ENCODE peak calls at places on chromosomes 5 and 9, in six cellular contexts. One of them, this sample, is unnamed.

GRCh38 chr5:33227247-33227646 is 213.5 kb upstream of the TARS1 start:
- DNase-seq in Peyer's patch: no peak
- DNase-seq in vagina: no peak
- DNase-seq in GM12865: no peak
- DNase-seq in ovary: no peak
- DNase-seq in mucosa of descending colon: no peak
- DNase-seq in this sample: no peak

GRCh38 chr5:102090770-102091169 is 205.3 kb downstream of the SLCO4C1 start:
- DNase-seq in Peyer's patch: no peak
- DNase-seq in vagina: no peak
- DNase-seq in GM12865: peak
- DNase-seq in ovary: no peak
- DNase-seq in mucosa of descending colon: no peak
- DNase-seq in this sample: no peak

GRCh38 chr5:42756630-42757601 is at the start of gene CCDC152:
- DNase-seq in Peyer's patch: no peak
- DNase-seq in vagina: no peak
- DNase-seq in GM12865: peak
- DNase-seq in ovary: peak
- DNase-seq in mucosa of descending colon: peak
- DNase-seq in this sample: no peak

GRCh38 chr9:133614056-133614455 is 4.9 kb upstream of the FAM163B start:
- DNase-seq in Peyer's patch: no peak
- DNase-seq in vagina: no peak
- DNase-seq in GM12865: no peak
- DNase-seq in ovary: no peak
- DNase-seq in mucosa of descending colon: no peak
- DNase-seq in this sample: no peak

GRCh38 chr9:135516132-135516860 is 4.9 kb upstream of the LCN1 start:
- DNase-seq in Peyer's patch: no peak
- DNase-seq in vagina: no peak
- DNase-seq in GM12865: no peak
- DNase-seq in ovary: no peak
- DNase-seq in mucosa of descending colon: no peak
- DNase-seq in this sample: no peak

GRCh38 chr9:97561501-97561900 is 60.0 kb downstream of the TMOD1 start:
- DNase-seq in Peyer's patch: no peak
- DNase-seq in vagina: no peak
- DNase-seq in GM12865: no peak
- DNase-seq in ovary: no peak
- DNase-seq in mucosa of descending colon: no peak
- DNase-seq in this sample: no peak

GRCh38 chr9:86563350-86563749 is 209.1 kb upstream of the TUT7 start:
- DNase-seq in Peyer's patch: no peak
- DNase-seq in vagina: no peak
- DNase-seq in GM12865: no peak
- DNase-seq in ovary: no peak
- DNase-seq in mucosa of descending colon: no peak
- DNase-seq in this sample: no peak

GRCh38 chr5:148769941-148770340 is 56.5 kb upstream of the ADRB2 start:
- DNase-seq in Peyer's patch: no peak
- DNase-seq in vagina: no peak
- DNase-seq in GM12865: no peak
- DNase-seq in ovary: no peak
- DNase-seq in mucosa of descending colon: no peak
- DNase-seq in this sample: no peak

DNA sequence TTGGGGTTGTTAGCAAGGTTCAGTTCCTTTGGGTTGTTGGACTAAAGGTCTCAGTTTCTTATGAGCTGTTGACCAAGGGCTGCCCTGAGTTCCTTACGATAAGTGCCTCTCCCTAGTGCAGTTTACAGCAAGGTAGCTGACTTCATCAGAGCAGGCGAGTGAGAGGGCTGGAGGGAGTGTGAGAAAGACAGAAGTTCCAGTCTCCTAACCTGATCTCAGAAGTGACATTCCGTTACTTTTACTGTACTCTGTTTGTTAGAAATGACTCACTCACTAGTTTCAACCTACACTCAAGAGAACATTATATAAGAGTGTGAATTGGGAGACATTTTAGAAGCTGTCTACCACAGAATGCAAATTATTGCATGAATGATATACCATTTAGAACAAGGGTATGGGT is 21.2 kb upstream of the IL31RA start:
- DNase-seq in Peyer's patch: no peak
- DNase-seq in vagina: no peak
- DNase-seq in GM12865: peak
- DNase-seq in ovary: no peak
- DNase-seq in mucosa of descending colon: no peak
- DNase-seq in this sample: no peak
- TF ChIP-seq CTCF in Peyer's patch: no peak
- TF ChIP-seq CTCF in vagina: no peak
- TF ChIP-seq CTCF in GM12865: no peak
- TF ChIP-seq CTCF in ovary: no peak
- TF ChIP-seq CTCF in mucosa of descending colon: no peak
- TF ChIP-seq CTCF in this sample: no peak

DNA sequence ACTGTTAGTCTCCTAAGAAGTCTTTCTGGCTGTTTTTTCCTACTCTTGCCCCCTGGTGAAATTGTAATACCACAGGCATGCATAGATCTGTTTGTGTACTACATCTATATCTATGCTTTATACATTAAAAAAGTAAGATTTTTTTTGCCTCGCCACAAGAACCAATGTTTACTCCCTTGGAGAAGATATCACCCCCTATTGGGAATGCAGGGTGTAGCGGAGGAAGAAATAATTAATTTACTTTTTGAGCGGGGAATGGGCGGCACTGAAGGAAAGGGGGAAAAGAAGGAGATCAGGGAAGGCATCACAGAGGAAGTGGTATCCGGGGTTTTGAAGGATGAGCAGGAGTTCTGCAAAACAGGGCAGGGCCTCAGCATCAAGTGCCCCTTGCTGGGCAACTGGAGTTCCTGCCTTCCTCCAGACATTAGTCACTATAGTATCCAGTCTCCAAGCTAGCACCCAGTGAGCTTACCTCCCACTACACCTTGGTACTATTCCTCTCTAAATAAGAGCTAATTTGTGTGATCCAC is 134.9 kb downstream of the GABBR2 start:
- DNase-seq in Peyer's patch: no peak
- DNase-seq in vagina: no peak
- DNase-seq in GM12865: no peak
- DNase-seq in ovary: no peak
- DNase-seq in mucosa of descending colon: no peak
- DNase-seq in this sample: no peak
- TF ChIP-seq CTCF in Peyer's patch: no peak
- TF ChIP-seq CTCF in vagina: no peak
- TF ChIP-seq CTCF in GM12865: no peak
- TF ChIP-seq CTCF in ovary: no peak
- TF ChIP-seq CTCF in mucosa of descending colon: no peak
- TF ChIP-seq CTCF in this sample: peak

DNA sequence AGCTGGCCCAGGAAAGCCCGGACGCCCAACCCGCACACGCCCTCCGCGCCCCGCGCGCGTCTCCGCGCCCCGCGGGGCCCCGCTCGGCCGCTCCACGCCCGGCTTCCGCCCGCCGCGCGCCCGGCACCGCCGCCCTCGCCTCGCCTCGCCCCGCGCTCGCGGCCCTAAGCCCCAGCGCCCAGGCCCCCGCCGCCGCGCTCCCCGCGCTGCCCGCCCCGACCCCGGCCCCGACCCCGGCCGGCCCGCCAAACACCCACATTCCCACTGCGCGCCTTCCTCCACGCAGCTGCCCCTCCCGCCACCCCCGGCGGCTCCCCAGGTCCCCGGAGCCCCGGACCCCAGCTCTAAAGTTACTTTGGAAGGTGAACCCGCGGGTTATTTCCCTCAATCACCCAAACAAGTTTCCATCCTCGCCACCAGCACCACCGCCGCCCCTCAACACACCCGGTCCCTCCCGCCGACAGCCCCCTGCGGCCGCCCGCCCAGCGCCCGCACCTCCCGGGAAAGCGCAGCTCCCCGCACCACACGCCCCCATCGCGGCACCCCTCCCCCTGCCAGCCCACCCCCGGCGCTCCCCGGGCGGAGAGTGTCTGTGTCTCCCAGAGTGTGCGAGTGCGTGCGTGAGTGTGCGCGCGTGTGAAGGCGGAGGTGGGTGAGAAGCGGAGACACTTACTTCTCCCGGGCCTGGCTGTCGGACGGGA is 439 bp downstream of the SSBP2 start:
- DNase-seq in Peyer's patch: no peak
- DNase-seq in vagina: no peak
- DNase-seq in GM12865: peak
- DNase-seq in ovary: no peak
- DNase-seq in mucosa of descending colon: no peak
- DNase-seq in this sample: no peak
- TF ChIP-seq CTCF in Peyer's patch: no peak
- TF ChIP-seq CTCF in vagina: no peak
- TF ChIP-seq CTCF in GM12865: no peak
- TF ChIP-seq CTCF in ovary: no peak
- TF ChIP-seq CTCF in mucosa of descending colon: no peak
- TF ChIP-seq CTCF in this sample: no peak

GRCh38 chr5:94908889-94909480 is 290.5 kb downstream of the SLF1 start:
- DNase-seq in Peyer's patch: no peak
- DNase-seq in vagina: no peak
- DNase-seq in GM12865: peak
- DNase-seq in ovary: no peak
- DNase-seq in mucosa of descending colon: no peak
- DNase-seq in this sample: peak
- TF ChIP-seq CTCF in Peyer's patch: peak
- TF ChIP-seq CTCF in vagina: peak
- TF ChIP-seq CTCF in GM12865: peak
- TF ChIP-seq CTCF in ovary: no peak
- TF ChIP-seq CTCF in mucosa of descending colon: peak
- TF ChIP-seq CTCF in this sample: peak

DNA sequence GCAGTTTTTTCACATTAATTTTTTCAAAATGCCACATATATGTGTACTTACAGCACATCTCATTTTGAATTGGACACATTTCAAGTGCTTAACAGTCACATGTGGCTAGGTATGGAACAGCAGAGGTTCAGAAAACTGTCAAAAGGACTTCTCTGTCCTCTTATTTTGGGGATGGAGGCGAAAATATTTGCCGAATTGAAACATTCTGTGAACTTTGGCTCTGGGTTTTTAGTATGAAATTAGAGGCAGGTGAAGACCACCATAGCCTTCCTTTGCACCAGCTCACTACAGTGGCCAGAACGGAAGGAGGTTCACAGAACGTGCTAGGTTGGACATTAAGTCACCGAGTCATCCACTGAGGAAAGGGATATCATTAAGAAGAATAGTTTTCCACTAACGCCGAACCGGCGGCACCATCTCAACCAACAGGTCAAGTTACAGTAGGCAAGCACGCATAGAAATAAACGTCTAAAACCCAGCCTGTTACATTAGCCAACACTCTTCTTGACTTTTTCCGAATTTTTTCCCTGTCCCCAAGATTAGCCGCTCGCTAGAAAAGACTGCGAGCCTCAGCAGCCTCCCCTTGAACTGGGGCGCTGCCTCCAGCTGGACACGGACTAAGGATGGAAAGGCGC is 1.8 kb upstream of the TLE4 start:
- DNase-seq in Peyer's patch: no peak
- DNase-seq in vagina: no peak
- DNase-seq in GM12865: no peak
- DNase-seq in ovary: no peak
- DNase-seq in mucosa of descending colon: no peak
- DNase-seq in this sample: no peak
- TF ChIP-seq CTCF in Peyer's patch: no peak
- TF ChIP-seq CTCF in vagina: no peak
- TF ChIP-seq CTCF in GM12865: no peak
- TF ChIP-seq CTCF in ovary: no peak
- TF ChIP-seq CTCF in mucosa of descending colon: no peak
- TF ChIP-seq CTCF in this sample: no peak

GRCh38 chr9:131982683-131983239 is 96.9 kb downstream of the MED27 start:
- DNase-seq in Peyer's patch: no peak
- DNase-seq in vagina: no peak
- DNase-seq in GM12865: peak
- DNase-seq in ovary: no peak
- DNase-seq in mucosa of descending colon: no peak
- DNase-seq in this sample: no peak
- TF ChIP-seq CTCF in Peyer's patch: no peak
- TF ChIP-seq CTCF in vagina: no peak
- TF ChIP-seq CTCF in GM12865: no peak
- TF ChIP-seq CTCF in ovary: no peak
- TF ChIP-seq CTCF in mucosa of descending colon: no peak
- TF ChIP-seq CTCF in this sample: no peak

DNA sequence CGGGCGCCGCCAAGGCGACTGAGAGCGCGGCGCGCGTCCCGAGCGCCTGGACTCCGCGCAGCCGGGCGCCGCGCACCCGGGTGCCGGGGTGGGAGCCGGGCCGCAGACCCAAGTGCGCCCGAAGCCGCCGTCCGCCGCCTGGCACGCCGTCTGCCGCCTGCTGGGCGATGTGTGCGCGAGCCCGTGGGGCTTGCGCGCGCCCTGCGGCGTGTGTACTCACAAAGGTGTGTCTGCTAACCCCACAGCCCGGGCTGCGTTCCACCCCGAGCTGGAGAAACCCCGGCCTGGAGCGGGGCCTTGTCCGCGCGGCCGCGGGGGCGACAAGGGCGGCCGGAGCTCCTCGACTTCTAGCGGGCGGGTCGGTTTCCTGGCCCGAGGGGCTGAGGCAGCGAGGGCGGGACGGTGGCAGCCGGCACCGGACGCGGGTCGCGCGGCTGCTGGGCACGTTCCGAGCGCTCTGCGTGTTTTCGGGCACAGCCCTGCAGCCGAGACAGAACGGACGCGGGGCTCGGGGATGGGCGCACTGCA is 1.1 kb upstream of the ZSWIM6 start:
- DNase-seq in Peyer's patch: peak
- DNase-seq in vagina: no peak
- DNase-seq in GM12865: peak
- DNase-seq in ovary: peak
- DNase-seq in mucosa of descending colon: peak
- DNase-seq in this sample: no peak
- TF ChIP-seq CTCF in Peyer's patch: peak
- TF ChIP-seq CTCF in vagina: no peak
- TF ChIP-seq CTCF in GM12865: peak
- TF ChIP-seq CTCF in ovary: peak
- TF ChIP-seq CTCF in mucosa of descending colon: no peak
- TF ChIP-seq CTCF in this sample: peak

GRCh38 chr5:44951371-44951770 is 142.6 kb downstream of the MRPS30 start:
- DNase-seq in Peyer's patch: no peak
- DNase-seq in vagina: no peak
- DNase-seq in GM12865: no peak
- DNase-seq in ovary: no peak
- DNase-seq in mucosa of descending colon: no peak
- DNase-seq in this sample: no peak

GRCh38 chr5:44949687-44950086 is 140.9 kb downstream of the MRPS30 start:
- DNase-seq in Peyer's patch: no peak
- DNase-seq in vagina: no peak
- DNase-seq in GM12865: no peak
- DNase-seq in ovary: no peak
- DNase-seq in mucosa of descending colon: no peak
- DNase-seq in this sample: no peak

GRCh38 chr5:44953078-44953477 is 144.3 kb downstream of the MRPS30 start:
- DNase-seq in Peyer's patch: no peak
- DNase-seq in vagina: no peak
- DNase-seq in GM12865: no peak
- DNase-seq in ovary: no peak
- DNase-seq in mucosa of descending colon: no peak
- DNase-seq in this sample: no peak

GRCh38 chr5:44952376-44952775 is 143.6 kb downstream of the MRPS30 start:
- DNase-seq in Peyer's patch: no peak
- DNase-seq in vagina: no peak
- DNase-seq in GM12865: peak
- DNase-seq in ovary: no peak
- DNase-seq in mucosa of descending colon: no peak
- DNase-seq in this sample: no peak
- TF ChIP-seq CTCF in Peyer's patch: peak
- TF ChIP-seq CTCF in vagina: no peak
- TF ChIP-seq CTCF in GM12865: peak
- TF ChIP-seq CTCF in ovary: no peak
- TF ChIP-seq CTCF in mucosa of descending colon: peak
- TF ChIP-seq CTCF in this sample: peak